ENCODE peak calls at places on chromosome 14, in nine cellular contexts. H is gastrocnemius medialis, S is HCT116, Q is ovary, T is stomach, V is sigmoid colon, M is Peyer's patch, G is esophagus squamous epithelium, E is heart left ventricle. D is an unnamed sample. For H3K4me1, the result is how much of the 10 kb centered on the place peaks cover.

GRCh38 chr14:77151245-77151644 is 9.7 kb upstream of the ZDHHC22 start:
- DNase-seq in T (no peak), S (no peak), H (no peak), G (no peak), E (no peak), Q (no peak), M (peak), V (peak), D (no peak)

GRCh38 chr14:36238666-36239363 is 62.3 kb upstream of the PTCSC3 start:
- DNase-seq in T (no peak), Q (no peak), E (no peak), S (no peak), M (no peak), H (no peak), V (no peak), G (no peak), D (peak)

GRCh38 chr14:56137842-56138241 is 19.6 kb downstream of the PELI2 start:
- DNase-seq in V (no peak), H (no peak), S (no peak), G (no peak), M (no peak), T (no peak), E (no peak), Q (no peak), D (no peak)

GRCh38 chr14:75579882-75580281 is 1.5 kb downstream of the FLVCR2 start:
- DNase-seq in Q (no peak), V (peak), T (no peak), E (peak), H (peak), G (no peak), S (no peak), M (no peak), D (no peak)

GRCh38 chr14:32728957-32729356 is 209.7 kb upstream of the NPAS3 start:
- DNase-seq in Q (no peak), H (no peak), S (no peak), E (no peak), M (no peak), V (no peak), T (no peak), G (no peak), D (no peak)

GRCh38 chr14:76212242-76212641 is 60.5 kb downstream of the GPATCH2L start:
- DNase-seq in T (no peak), V (no peak), H (no peak), Q (no peak), M (no peak), G (no peak), S (no peak), E (no peak), D (no peak)

GRCh38 chr14:63276492-63277342 is 42.0 kb downstream of the GPHB5 start:
- DNase-seq in M (no peak), S (peak), H (no peak), V (no peak), G (no peak), E (no peak), T (no peak), Q (no peak), D (no peak)

GRCh38 chr14:51545396-51545795 is 106.3 kb upstream of the FRMD6 start:
- DNase-seq in G (no peak), Q (no peak), S (no peak), H (no peak), M (no peak), E (no peak), V (no peak), T (no peak), D (no peak)

GRCh38 chr14:48925184-48925583 is 661.0 kb downstream of the RPS29 start:
- DNase-seq in H (no peak), Q (no peak), V (no peak), M (no peak), G (no peak), E (no peak), S (no peak), T (no peak), D (no peak)

GRCh38 chr14:22313172-22313801 is 275.7 kb downstream of the DAD1 start:
- DNase-seq in Q (no peak), E (no peak), V (no peak), T (no peak), M (no peak), G (no peak), H (no peak), S (no peak), D (no peak)

DNA sequence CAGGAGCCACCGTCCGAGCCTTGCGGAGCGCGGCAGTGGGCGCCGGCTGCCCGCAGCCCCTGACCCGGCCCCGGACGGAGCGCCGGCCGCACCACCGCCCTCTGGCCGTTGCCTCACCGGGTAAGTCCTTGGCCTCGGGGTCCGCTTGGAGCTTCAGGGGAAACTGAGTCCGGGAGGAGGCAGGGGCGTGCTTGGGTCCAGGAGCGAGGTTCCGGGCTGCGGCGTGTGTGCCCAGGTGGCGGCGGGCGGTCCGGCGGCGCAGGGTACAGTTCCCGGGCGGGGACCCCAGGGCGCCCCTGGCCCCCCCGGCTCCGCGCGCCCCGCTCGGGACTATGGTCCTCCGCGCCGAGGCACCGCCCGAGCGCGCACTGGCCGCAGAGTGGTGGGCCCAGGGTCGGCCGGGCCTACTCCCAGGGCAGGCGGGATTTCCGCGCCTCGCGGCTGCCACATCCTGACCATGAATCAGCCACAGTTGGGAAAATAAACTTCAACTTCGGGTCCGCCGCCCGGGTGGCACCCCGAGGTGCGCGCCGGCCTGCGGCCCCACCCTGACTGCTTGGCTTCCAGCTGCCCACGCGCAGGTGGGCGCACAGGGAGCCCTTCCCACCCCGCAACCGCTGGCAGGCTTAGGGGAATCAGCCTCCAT is 325 bp downstream of the INF2 start:
- DNase-seq in G (no peak), S (no peak), H (no peak), V (no peak), Q (no peak), T (no peak), M (no peak), E (peak), D (peak)
- TF ChIP-seq POLR2A in G (peak), S (no peak), H (peak), V (no peak), Q (no peak), T (no peak), M (peak), E (no peak), D (peak)

DNA sequence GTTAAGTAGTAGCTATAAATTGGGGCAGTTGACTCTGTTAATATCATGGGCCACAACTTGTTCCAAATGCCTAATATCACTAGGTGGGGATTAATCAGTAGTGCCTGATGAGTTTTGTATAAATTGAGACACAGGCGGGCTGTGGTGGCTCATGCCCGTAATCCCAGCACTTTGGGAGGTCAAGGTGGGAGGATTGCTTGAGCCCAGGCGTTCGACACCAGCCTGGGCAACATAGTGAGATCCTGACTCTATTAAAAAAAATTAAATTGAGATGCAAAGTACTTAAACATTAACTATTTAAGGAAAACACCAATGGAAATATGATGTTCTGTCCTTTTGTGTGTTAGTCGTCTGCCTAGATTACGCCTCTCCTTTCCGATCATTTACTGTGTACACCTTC is 9.0 kb downstream of the PAPOLA start:
- DNase-seq in Q (no peak), M (no peak), E (no peak), H (no peak), S (no peak), V (no peak), T (no peak), G (no peak), D (no peak)
- H3K4me1 ChIP-seq in Q (under half), M (under half), E (half or more), H (half or more), S (under half), V (under half), T (half or more), G (under half), D (under half)

DNA sequence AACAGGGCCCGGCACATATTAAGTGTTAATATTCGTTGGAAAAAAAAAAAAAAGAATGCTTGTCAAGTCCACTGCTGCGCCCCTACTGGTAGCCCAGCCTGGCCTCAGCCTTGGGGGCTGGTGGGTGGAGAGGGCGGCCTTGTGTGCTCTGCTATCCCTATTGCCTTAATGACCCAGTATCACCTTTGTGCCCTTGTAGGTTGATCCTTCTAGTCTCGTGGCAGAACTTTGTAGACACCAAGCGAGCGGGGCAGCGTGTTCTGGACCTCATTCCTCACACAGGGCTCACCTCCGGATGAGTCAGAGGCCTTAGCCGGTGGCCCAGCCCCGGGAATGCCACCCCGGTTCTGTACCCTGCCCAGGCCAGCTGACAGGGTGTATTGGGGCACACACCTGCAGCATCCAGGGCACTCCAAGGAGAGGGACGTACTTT is 1.8 kb upstream of the RCOR1 start:
- DNase-seq in T (peak), M (peak), G (no peak), S (peak), H (peak), E (peak), V (no peak), Q (peak), D (peak)
- TF ChIP-seq POLR2A in T (no peak), M (peak), G (no peak), S (peak), H (no peak), E (no peak), V (no peak), Q (no peak), D (no peak)

GRCh38 chr14:73237219-73237785 is at the start of gene PAPLN:
- DNase-seq in V (peak), Q (peak), G (no peak), M (peak), S (peak), H (no peak), T (no peak), E (no peak), D (peak)

GRCh38 chr14:73236752-73237218 is 521 bp upstream of the PAPLN start:
- DNase-seq in S (no peak), M (no peak), E (no peak), G (no peak), H (no peak), Q (no peak), V (no peak), T (no peak), D (no peak)

GRCh38 chr14:73235531-73236155 is 1.7 kb upstream of the PAPLN start:
- DNase-seq in T (no peak), H (no peak), S (no peak), Q (peak), G (no peak), V (peak), E (no peak), M (no peak), D (no peak)

GRCh38 chr14:73234586-73235394 is 2.5 kb upstream of the PAPLN start:
- DNase-seq in G (no peak), Q (no peak), S (no peak), V (peak), T (no peak), M (no peak), H (no peak), E (no peak), D (no peak)

GRCh38 chr14:73236157-73236556 is 1.1 kb upstream of the PAPLN start:
- DNase-seq in G (no peak), T (no peak), H (no peak), Q (no peak), E (no peak), V (peak), S (no peak), M (no peak), D (no peak)
- H3K4me1 ChIP-seq in G (under half), T (half or more), H (under half), Q (under half), E (under half), V (under half), S (under half), M (under half), D (half or more)

DNA sequence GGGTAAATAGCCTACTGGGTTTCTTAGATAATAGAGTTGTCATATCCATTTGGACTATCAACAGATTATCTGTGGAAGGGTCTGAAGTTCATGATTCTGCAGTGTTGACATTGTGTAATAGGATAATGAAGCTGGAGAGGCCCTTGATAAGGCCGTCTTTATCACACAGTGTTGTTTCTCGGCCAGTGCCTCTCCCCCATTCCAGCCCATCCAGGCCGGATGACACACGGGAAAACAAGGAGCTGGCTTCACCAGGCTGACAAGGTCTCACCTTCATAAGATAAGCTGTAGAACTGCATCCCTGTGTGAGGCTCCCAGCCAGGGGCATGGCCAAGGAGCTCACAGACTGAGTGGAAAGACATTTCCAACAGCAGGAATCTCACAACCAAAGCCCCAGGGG is 8.7 kb upstream of the EML1 start:
- DNase-seq in E (no peak), V (no peak), H (no peak), S (no peak), M (peak), Q (no peak), T (no peak), G (no peak), D (no peak)
- TF ChIP-seq POLR2A in E (no peak), V (no peak), H (no peak), S (no peak), M (no peak), Q (no peak), T (no peak), G (no peak), D (no peak)

GRCh38 chr14:91810699-91811098 is 56.6 kb downstream of the TC2N start:
- DNase-seq in M (no peak), V (no peak), G (no peak), S (no peak), E (no peak), T (no peak), H (no peak), Q (no peak), D (no peak)

GRCh38 chr14:91817566-91818325 is 49.6 kb downstream of the TC2N start:
- DNase-seq in G (no peak), M (no peak), T (no peak), V (no peak), E (no peak), Q (no peak), H (no peak), S (no peak), D (no peak)

GRCh38 chr14:91814317-91814716 is 53.0 kb downstream of the TC2N start:
- DNase-seq in M (no peak), E (no peak), H (no peak), G (no peak), Q (no peak), T (no peak), V (no peak), S (no peak), D (no peak)
- H3K4me1 ChIP-seq in M (under half), E (under half), H (under half), G (under half), Q (under half), T (under half), V (under half), S (under half), D (under half)

DNA sequence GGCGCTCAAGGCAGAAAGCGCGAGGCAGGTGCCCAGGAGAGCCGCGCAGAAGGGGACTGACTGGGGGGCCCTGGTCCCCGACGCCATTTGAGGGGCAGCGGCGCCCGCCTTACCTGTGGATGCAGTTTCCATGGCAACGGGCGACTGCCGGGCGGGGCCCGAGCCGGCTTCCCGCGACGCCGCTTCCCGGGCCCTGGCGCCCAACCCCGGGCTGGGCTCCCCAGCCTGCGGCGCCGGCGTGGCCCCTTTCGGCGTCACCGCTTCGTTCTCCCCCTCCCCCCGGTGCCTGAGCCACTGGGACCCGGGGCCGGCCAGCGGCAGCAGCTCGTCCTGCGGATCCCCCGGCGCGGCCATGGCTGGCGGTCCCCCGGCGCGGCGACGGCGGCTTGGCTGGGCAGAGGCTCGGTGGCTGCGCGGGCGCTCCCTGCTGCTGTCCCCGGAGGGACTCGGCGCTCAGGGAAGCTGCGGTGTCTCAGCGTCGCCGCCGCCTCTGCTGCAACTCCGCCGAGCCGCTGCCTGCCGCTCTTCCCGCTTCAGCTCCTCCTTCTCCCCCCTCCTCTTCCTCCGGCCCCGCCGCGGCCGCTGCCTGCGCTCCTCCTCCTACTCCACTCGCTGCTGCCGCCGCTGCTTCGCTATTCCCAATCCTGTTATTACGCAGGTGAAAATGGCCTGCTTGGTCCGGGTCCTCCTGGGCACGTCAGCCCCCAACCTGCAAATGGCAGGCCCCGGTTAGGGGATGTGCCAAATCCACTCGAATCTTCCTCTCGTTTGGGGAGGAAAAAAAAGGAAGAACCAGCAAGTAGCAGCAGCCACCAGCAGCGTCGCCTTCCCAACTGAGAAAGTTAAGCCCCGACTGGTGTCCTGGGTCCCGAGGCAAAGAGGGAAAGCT is at the start of gene RTN1:
- DNase-seq in V (peak), M (peak), H (peak), T (peak), G (no peak), Q (no peak), S (no peak), E (peak), D (peak)
- TF ChIP-seq POLR2A in V (no peak), M (no peak), H (no peak), T (no peak), G (no peak), Q (no peak), S (no peak), E (no peak), D (peak)

DNA sequence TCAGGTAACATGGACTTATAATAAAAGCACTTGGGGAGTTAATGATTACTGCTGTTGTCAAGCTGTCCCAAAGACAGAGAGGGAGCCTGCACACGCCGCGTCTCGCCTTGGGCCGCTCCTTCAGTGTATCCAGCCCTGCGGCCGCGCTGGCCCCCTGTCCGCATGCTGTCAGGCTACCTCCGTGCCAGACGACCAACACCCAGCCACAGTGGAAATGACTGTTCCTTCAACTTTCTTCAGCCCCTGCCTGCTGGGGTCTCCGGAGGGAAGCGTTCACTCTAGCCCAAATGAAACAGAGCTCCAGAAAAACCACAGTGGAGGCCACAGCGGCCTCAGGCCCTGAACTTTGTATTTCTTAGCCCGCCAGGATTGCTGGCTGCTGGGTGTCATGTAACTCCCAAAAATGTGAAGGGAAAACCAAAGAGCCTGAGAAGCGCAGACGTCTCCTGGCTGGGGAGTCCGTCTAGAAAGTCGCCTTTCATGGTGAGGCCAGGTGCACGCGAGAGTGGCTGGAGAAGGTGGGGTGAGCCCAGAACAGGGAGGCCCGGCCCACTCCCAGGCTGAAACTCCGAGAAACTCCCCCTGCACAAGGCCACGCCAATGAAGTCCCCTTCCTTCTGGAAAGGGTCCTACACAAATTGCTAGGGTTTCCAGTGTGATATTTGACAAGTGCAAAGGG is 189.0 kb downstream of the ZFP36L1 start:
- DNase-seq in H (peak), Q (no peak), V (no peak), M (no peak), S (no peak), G (no peak), E (no peak), T (no peak), D (no peak)
- H3K4me1 ChIP-seq in H (under half), Q (under half), V (under half), M (under half), S (under half), G (under half), E (half or more), T (half or more), D (under half)

GRCh38 chr14:65411656-65412188 is 808 bp upstream of the FUT8 start:
- DNase-seq in M (peak), E (peak), V (peak), T (peak), Q (peak), S (peak), G (peak), H (peak), D (peak)
- TF ChIP-seq POLR2A in M (peak), E (no peak), V (peak), T (peak), Q (peak), S (no peak), G (peak), H (peak), D (no peak)

GRCh38 chr14:20998674-20999366 is at the start of gene SLC39A2:
- DNase-seq in S (peak), V (no peak), M (peak), H (peak), T (no peak), Q (no peak), G (no peak), E (peak), D (no peak)

GRCh38 chr14:20996521-20996920 is 2.6 kb upstream of the SLC39A2 start:
- DNase-seq in T (no peak), H (no peak), M (no peak), V (no peak), Q (no peak), G (no peak), E (no peak), S (no peak), D (peak)

GRCh38 chr14:21001218-21001617 is 2.1 kb downstream of the SLC39A2 start:
- DNase-seq in G (no peak), V (no peak), S (no peak), E (no peak), T (no peak), H (no peak), M (no peak), Q (no peak), D (no peak)

GRCh38 chr14:20997564-20997963 is 1.5 kb upstream of the SLC39A2 start:
- DNase-seq in E (no peak), Q (no peak), T (no peak), V (no peak), M (no peak), S (no peak), H (no peak), G (no peak), D (no peak)

GRCh38 chr14:20998139-20998538 is 954 bp upstream of the SLC39A2 start:
- DNase-seq in G (no peak), V (no peak), S (no peak), T (no peak), E (no peak), H (no peak), M (no peak), Q (no peak), D (no peak)
- H3K4me1 ChIP-seq in G (under half), V (under half), S (under half), T (under half), E (under half), H (under half), M (under half), Q (under half), D (under half)